ENCODE peak calls at places on chromosomes 11 and 22, in seven cellular contexts. X, E, D, N, V, A and L are unnamed samples.

GRCh38 chr11:100902454-100903141 is 215.5 kb downstream of the ARHGAP42 start:
- DNase-seq in X (no peak), E (no peak), D (no peak), N (no peak), V (no peak), A (no peak), L (no peak)

GRCh38 chr11:1500466-1501420 is 14.2 kb upstream of the MOB2 start:
- DNase-seq in X (no peak), E (no peak), D (no peak), N (no peak), V (no peak), A (no peak), L (no peak)

GRCh38 chr11:13073119-13073981 is 64.2 kb downstream of the RASSF10 start:
- DNase-seq in X (no peak), E (no peak), D (no peak), N (peak; percentile 76), V (peak; percentile 31), A (peak; percentile 23), L (no peak)

GRCh38 chr11:35796542-35796941 is 134.0 kb downstream of the TRIM44 start:
- DNase-seq in X (no peak), E (no peak), D (no peak), N (no peak), V (no peak), A (no peak), L (no peak)

GRCh38 chr22:29143848-29144785 is 61.6 kb upstream of the EMID1 start:
- DNase-seq in X (no peak), E (no peak), D (peak; percentile 45), N (no peak), V (no peak), A (no peak), L (no peak)

GRCh38 chr11:134640971-134641968 is 229.2 kb upstream of the B3GAT1 start:
- DNase-seq in X (no peak), E (no peak), D (no peak), N (no peak), V (no peak), A (no peak), L (no peak)

GRCh38 chr22:22181515-22181959 is 63.0 kb upstream of the VPREB1 start:
- DNase-seq in X (no peak), E (no peak), D (no peak), N (no peak), V (peak; percentile 18), A (no peak), L (no peak)

GRCh38 chr11:7436657-7437056 is 48.6 kb upstream of the OLFML1 start:
- DNase-seq in X (no peak), E (no peak), D (no peak), N (no peak), V (no peak), A (no peak), L (no peak)

GRCh38 chr22:27557554-27558060 is 243.9 kb downstream of the MN1 start:
- DNase-seq in X (peak; percentile 45), E (no peak), D (no peak), N (no peak), V (no peak), A (no peak), L (no peak)

GRCh38 chr11:1152316-1153104 is 5.2 kb upstream of the MUC5AC start:
- DNase-seq in X (no peak), E (peak; percentile 16), D (no peak), N (no peak), V (peak; percentile 12), A (no peak), L (no peak)

GRCh38 chr11:35615911-35616900 is 2.1 kb upstream of the FJX1 start:
- DNase-seq in X (peak; percentile 53), E (peak; percentile 52), D (no peak), N (no peak), V (peak; percentile 27), A (no peak), L (peak; percentile 56)

GRCh38 chr11:35111171-35112055 is 27.6 kb upstream of the CD44 start:
- DNase-seq in X (peak; percentile 20), E (no peak), D (no peak), N (no peak), V (no peak), A (no peak), L (no peak)

GRCh38 chr11:65968600-65969482 is 7.3 kb downstream of the SART1 start:
- DNase-seq in X (no peak), E (no peak), D (no peak), N (no peak), V (no peak), A (no peak), L (no peak)

GRCh38 chr22:23453277-23453676 is 126.8 kb downstream of the IGLL1 start:
- DNase-seq in X (no peak), E (no peak), D (no peak), N (no peak), V (no peak), A (no peak), L (no peak)

DNA sequence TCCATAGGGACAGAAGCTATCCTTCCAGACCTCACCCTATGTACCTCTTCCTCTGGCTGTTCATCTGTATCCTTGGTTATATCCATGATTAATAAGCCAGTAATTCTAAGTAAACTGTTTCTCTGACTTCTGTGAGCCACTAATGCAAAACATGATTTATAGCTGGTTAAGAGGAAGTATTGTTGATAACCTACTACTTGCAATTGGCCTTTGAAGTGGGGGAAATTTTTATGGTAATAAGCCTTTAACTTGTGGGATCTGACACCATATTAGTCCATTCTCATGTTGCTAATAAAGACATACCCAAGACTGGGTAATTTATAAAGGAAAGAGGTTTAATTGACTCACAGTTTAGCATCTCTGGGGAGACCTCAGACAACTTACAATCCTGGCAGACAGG is 21.9 kb downstream of the CASP12 start:
- DNase-seq in X (no peak), E (no peak), D (no peak), N (no peak), V (no peak), A (no peak), L (no peak)
- TF ChIP-seq JUND in X (no peak), E (no peak), D (no peak), N (no peak), V (no peak), A (no peak), L (no peak)

DNA sequence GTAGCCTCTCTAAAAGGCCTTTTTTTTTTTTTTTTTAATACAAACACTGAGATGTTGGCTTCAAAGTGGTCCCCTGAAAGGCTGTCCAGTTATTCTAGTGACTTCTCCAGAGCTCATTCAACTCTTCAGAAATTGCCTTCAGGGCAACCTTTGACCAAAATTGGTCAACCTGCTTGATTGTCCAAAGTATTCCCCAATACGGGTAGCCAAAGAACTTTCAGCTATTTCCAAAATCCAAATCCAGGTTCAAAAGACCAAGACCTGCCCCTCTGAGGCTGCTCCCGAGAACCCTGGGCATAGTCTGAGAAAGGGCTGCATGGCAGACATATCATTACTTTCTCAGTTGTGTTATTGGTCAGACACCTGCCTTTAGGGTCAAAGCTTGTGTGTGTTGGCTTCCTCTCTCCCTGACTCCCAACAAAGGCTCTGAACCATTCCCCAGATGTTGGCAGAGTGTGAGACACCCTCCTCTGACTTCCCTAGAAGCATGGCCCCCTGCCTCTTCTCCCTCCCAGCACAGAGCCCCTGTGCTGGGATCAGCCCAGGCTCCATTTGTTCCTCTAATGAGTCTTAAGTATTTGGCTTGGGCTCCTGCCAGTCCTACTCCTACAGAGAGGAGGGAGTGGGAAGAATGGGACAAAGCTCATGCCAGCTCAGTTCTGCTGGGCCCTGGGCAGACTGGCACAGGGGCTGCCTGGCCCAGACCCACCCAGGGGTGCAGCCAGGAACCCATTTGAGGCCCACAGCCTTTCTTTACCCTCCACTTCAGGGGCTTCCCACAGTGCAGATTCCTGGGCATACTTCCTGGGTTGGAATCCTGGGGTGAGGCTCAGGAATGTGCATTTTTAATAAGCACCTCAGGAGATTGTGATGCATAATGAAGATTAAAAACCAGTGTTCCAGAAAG is 30.3 kb downstream of the TNKS1BP1 start:
- DNase-seq in X (no peak), E (no peak), D (no peak), N (no peak), V (no peak), A (no peak), L (peak; percentile 84)
- TF ChIP-seq JUND in X (no peak), E (no peak), D (no peak), N (no peak), V (no peak), A (no peak), L (no peak)

GRCh38 chr11:85935751-85936150 is 80.6 kb downstream of the CCDC83 start:
- DNase-seq in X (no peak), E (no peak), D (no peak), N (no peak), V (no peak), A (no peak), L (no peak)

GRCh38 chr11:85941380-85941973 is 86.3 kb downstream of the CCDC83 start:
- DNase-seq in X (peak; percentile 47), E (peak; percentile 63), D (peak; percentile 58), N (no peak), V (peak; percentile 56), A (no peak), L (peak; percentile 73)

GRCh38 chr11:85939099-85940015 is 84.2 kb downstream of the CCDC83 start:
- DNase-seq in X (no peak), E (no peak), D (no peak), N (no peak), V (no peak), A (no peak), L (no peak)

GRCh38 chr11:85934599-85935169 is 79.5 kb downstream of the CCDC83 start:
- DNase-seq in X (no peak), E (no peak), D (no peak), N (no peak), V (no peak), A (no peak), L (no peak)

DNA sequence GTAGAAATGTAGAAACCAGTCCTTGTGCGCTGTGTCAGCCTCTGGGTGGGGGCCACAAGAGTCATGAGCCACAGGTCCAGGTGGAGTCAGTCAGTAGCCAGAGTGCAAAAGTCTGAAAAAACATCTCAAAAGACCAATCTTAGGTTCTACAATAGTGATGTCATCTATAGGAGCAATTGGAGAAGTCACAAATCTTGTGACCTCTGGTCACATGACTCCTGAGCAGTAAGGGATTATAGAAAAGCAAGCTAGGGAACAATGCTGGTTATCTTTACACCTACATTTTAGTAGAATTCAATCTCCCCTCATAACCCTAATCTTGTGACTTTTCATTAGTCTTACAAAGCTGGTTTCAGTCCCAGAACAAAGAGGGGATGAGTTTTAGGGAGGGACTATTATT is 82.7 kb downstream of the CCDC83 start:
- DNase-seq in X (no peak), E (no peak), D (no peak), N (no peak), V (no peak), A (no peak), L (no peak)
- TF ChIP-seq JUND in X (no peak), E (no peak), D (no peak), N (no peak), V (no peak), A (no peak), L (no peak)

GRCh38 chr11:130582994-130583393 is 134.5 kb downstream of the ADAMTS15 start:
- DNase-seq in X (no peak), E (no peak), D (no peak), N (no peak), V (no peak), A (no peak), L (no peak)

GRCh38 chr11:130582176-130582575 is 133.7 kb downstream of the ADAMTS15 start:
- DNase-seq in X (no peak), E (no peak), D (no peak), N (no peak), V (no peak), A (no peak), L (no peak)

GRCh38 chr11:130585545-130585944 is 137.1 kb downstream of the ADAMTS15 start:
- DNase-seq in X (no peak), E (no peak), D (no peak), N (no peak), V (no peak), A (no peak), L (no peak)

GRCh38 chr11:130581631-130582030 is 133.2 kb downstream of the ADAMTS15 start:
- DNase-seq in X (no peak), E (no peak), D (no peak), N (no peak), V (no peak), A (no peak), L (no peak)

GRCh38 chr11:130583866-130584265 is 135.4 kb downstream of the ADAMTS15 start:
- DNase-seq in X (no peak), E (no peak), D (no peak), N (no peak), V (no peak), A (no peak), L (no peak)
- TF ChIP-seq JUND in X (no peak), E (no peak), D (no peak), N (no peak), V (no peak), A (no peak), L (no peak)